ENCODE peak calls at places on chromosomes 5 and 9, in eight cellular contexts. L, Y, M, Q, U, V, T and F are unnamed samples.

GRCh38 chr9:135239100-135239768 is 151.8 kb downstream of the OLFM1 start:
- DNase-seq in V (no peak), L (no peak), U (no peak), T (no peak), Q (no peak), Y (no peak), M (no peak), F (no peak)

GRCh38 chr5:40436535-40437237 is 243.0 kb upstream of the PTGER4 start:
- DNase-seq in Y (no peak), V (no peak), L (no peak), Q (no peak), U (no peak), T (no peak), M (no peak), F (no peak)

GRCh38 chr5:84585218-84585617 is 200.5 kb upstream of the EDIL3 start:
- DNase-seq in T (no peak), L (no peak), Y (no peak), M (no peak), Q (no peak), V (no peak), U (no peak), F (no peak)

GRCh38 chr5:72892846-72893245 is 63.0 kb upstream of the FCHO2 start:
- DNase-seq in T (no peak), U (no peak), Y (no peak), Q (no peak), V (no peak), M (no peak), L (no peak), F (no peak)

GRCh38 chr9:117083440-117083984 is 331.3 kb downstream of the ASTN2 start:
- DNase-seq in Q (no peak), V (no peak), Y (no peak), T (no peak), L (no peak), U (no peak), M (no peak), F (no peak)

GRCh38 chr5:16901038-16901644 is 34.9 kb downstream of the MYO10 start:
- DNase-seq in T (no peak), L (no peak), U (no peak), Y (no peak), M (no peak), Q (no peak), V (no peak), F (no peak)

GRCh38 chr9:106203832-106204516 is 509.6 kb downstream of the TMEM38B start:
- DNase-seq in V (no peak), U (no peak), L (no peak), Y (no peak), M (no peak), T (peak; percentile 21), Q (peak; percentile 53), F (no peak)

GRCh38 chr5:96492654-96493053 is 59.6 kb upstream of the PCSK1 start:
- DNase-seq in Y (no peak), M (no peak), V (no peak), U (no peak), Q (no peak), L (no peak), T (no peak), F (no peak)

GRCh38 chr5:134171972-134172371 is 4.8 kb downstream of the SKP1 start:
- DNase-seq in L (no peak), Q (peak; percentile 78), T (peak; percentile 73), Y (no peak), U (no peak), M (no peak), V (no peak), F (no peak)
- H3K36me3 ChIP-seq in L (no peaks in the 10 kb centered on the region), Q (no peaks in the 10 kb centered on the region), T (no peaks in the 10 kb centered on the region), Y (peaks cover 58% of the 10 kb centered on the region), U (no peaks in the 10 kb centered on the region), M (peaks cover 48% of the 10 kb centered on the region), V (peaks cover 1% of the 10 kb centered on the region), F (no peaks in the 10 kb centered on the region)

GRCh38 chr5:177043958-177044357 is 21.5 kb downstream of the ZNF346 start:
- DNase-seq in L (no peak), Q (no peak), V (no peak), U (no peak), M (no peak), Y (no peak), T (no peak), F (no peak)
- H3K36me3 ChIP-seq in L (peaks cover 4% of the 10 kb centered on the region), Q (no peaks in the 10 kb centered on the region), V (peaks cover 2% of the 10 kb centered on the region), U (no peaks in the 10 kb centered on the region), M (peaks cover 43% of the 10 kb centered on the region), Y (peaks cover 41% of the 10 kb centered on the region), T (no peaks in the 10 kb centered on the region), F (no peaks in the 10 kb centered on the region)

DNA sequence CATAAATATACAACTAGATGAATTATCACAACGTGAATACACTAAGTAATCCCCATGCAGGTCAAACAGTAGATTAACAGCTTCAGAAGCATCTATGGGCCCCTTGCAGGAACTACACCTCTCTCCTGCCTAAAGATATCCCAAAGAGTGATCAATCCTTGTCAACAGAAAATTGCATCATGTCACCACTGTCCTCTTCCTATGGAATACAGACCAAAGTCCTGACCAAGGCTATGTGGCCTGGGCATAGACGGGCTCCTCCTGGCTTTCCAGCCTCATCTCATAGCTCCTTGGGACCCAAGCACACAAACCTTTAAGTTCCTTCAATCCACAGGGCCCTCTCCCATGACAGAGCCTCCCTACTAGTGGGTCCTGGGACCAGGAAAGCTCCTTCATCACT is 25.3 kb downstream of the NIPAL4 start:
- DNase-seq in L (no peak), U (no peak), T (no peak), Q (no peak), M (no peak), V (no peak), Y (no peak), F (no peak)
- H3K36me3 ChIP-seq in L (no peaks in the 10 kb centered on the region), U (no peaks in the 10 kb centered on the region), T (no peaks in the 10 kb centered on the region), Q (no peaks in the 10 kb centered on the region), M (peaks cover 42% of the 10 kb centered on the region), V (peaks cover 1% of the 10 kb centered on the region), Y (no peaks in the 10 kb centered on the region), F (no peaks in the 10 kb centered on the region)

DNA sequence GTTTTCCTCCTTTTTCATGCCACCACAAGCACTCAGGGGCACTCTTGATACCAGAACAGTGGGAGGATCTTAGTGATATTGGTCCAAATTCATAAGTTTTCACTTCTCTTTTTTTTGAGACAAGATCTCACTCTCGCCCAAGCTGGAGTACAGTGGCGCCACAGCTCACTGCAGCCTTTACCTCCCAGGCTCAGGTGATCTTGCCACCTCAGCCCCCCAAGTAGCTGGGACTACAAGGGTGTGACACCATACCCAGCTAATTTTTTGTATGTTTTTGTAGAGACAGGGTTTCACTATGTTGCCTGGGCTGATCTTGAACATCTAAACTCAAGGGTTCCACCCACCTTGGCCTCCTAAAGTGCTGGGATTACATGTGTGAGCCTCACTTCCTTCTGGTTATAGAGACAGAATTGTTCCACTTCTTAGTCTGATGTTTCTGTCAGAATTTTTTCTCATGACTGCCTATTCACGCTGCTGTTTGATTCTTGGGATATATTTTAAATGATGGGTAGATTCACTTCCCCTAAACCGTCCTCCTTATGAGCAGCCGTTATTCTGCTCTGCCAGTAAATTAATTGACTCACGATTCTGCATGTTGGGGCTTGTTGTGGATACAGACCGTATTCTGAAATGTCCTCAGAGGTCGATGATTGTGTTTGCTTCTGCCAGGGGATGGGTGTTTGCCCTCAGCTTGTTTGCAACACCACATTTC is 30.8 kb downstream of the MTAP start:
- DNase-seq in T (no peak), Y (peak; percentile 65), U (no peak), L (no peak), M (no peak), Q (no peak), V (no peak), F (no peak)
- H3K36me3 ChIP-seq in T (no peaks in the 10 kb centered on the region), Y (peaks cover 86% of the 10 kb centered on the region), U (no peaks in the 10 kb centered on the region), L (no peaks in the 10 kb centered on the region), M (peaks cover 51% of the 10 kb centered on the region), Q (no peaks in the 10 kb centered on the region), V (peaks cover 2% of the 10 kb centered on the region), F (peaks cover 16% of the 10 kb centered on the region)

GRCh38 chr9:130878295-130878694 is 18.3 kb downstream of the QRFP start:
- DNase-seq in Q (no peak), L (no peak), Y (no peak), V (no peak), T (no peak), M (no peak), U (no peak), F (no peak)

GRCh38 chr9:130881516-130881915 is 15.1 kb downstream of the QRFP start:
- DNase-seq in Y (no peak), L (no peak), V (no peak), M (no peak), Q (no peak), U (no peak), T (no peak), F (no peak)

GRCh38 chr9:130877300-130877699 is 19.3 kb downstream of the QRFP start:
- DNase-seq in T (no peak), Y (no peak), U (no peak), V (no peak), L (no peak), M (no peak), Q (no peak), F (no peak)

GRCh38 chr9:130880599-130881220 is 15.9 kb downstream of the QRFP start:
- DNase-seq in Y (no peak), L (no peak), T (no peak), U (no peak), V (no peak), M (no peak), Q (no peak), F (no peak)

DNA sequence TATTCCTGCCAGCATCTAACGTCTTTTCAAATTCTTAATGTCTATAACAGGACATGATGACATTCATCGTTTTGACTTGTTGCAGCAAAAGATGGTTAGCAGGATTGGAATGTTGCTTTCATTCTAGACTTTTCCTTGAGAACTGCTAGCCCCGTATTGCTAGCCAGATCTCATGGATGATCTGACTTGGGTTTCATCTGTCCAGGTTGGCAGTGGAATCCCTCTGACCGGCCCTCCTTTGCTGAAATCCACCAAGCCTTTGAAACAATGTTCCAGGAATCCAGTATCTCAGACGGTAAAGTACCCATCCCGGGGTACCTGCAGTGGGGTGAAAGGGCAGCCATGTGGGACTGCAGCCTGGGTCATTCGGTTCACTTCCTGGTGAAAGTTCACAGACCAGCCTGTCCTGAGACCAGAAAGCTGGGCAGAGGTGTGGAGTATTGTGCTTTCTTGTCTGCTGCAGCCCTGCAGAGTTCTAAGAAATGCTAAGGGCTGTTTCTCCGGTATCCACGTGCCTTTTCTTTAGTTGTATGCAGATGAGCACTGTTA is 16.7 kb downstream of the QRFP start:
- DNase-seq in Q (no peak), U (no peak), V (no peak), M (no peak), L (no peak), Y (no peak), T (no peak), F (no peak)
- H3K36me3 ChIP-seq in Q (no peaks in the 10 kb centered on the region), U (peaks cover 5% of the 10 kb centered on the region), V (no peaks in the 10 kb centered on the region), M (peaks cover 85% of the 10 kb centered on the region), L (peaks cover 33% of the 10 kb centered on the region), Y (peaks cover 4% of the 10 kb centered on the region), T (peaks cover 37% of the 10 kb centered on the region), F (peaks cover 98% of the 10 kb centered on the region)